ENCODE peak calls at places on chromosome 19, in seven cellular contexts. A is K562, I is GM12878, C is A549, G is SK-N-SH, Y is IMR-90, K is HepG2. R is an unnamed sample.

GRCh38 chr19:31555634-31556215 is 206.5 kb upstream of the TSHZ3 start:
- DNase-seq in A (no peak), G (peak; percentile 31), C (peak; percentile 13), K (no peak), Y (no peak), I (no peak), R (no peak)

GRCh38 chr19:1173160-1173844 is 766 bp downstream of the SBNO2 start:
- DNase-seq in Y (no peak), G (peak; percentile 67), C (no peak), A (peak; percentile 51), K (no peak), I (no peak), R (no peak)

GRCh38 chr19:7986321-7987083 is 18.9 kb downstream of the ELAVL1 start:
- DNase-seq in C (peak; percentile 35), I (no peak), A (no peak), K (no peak), Y (peak; percentile 82), G (no peak), R (no peak)

GRCh38 chr19:5572556-5573286 is 5.0 kb upstream of the TINCR start:
- DNase-seq in K (no peak), G (peak; percentile 15), I (no peak), C (peak; percentile 41), Y (no peak), A (no peak), R (no peak)

GRCh38 chr19:8366961-8367326 is 3.0 kb downstream of the ANGPTL4 start:
- DNase-seq in G (no peak), I (no peak), K (no peak), Y (no peak), A (no peak), C (no peak), R (no peak)

GRCh38 chr19:46081928-46082727 is 41.3 kb upstream of the IGFL4 start:
- DNase-seq in C (peak; percentile 75), K (peak; percentile 41), Y (peak; percentile 67), G (peak; percentile 63), I (peak; percentile 8), A (peak; percentile 33), R (no peak)

GRCh38 chr19:11856568-11857264 is 8.2 kb downstream of the ZNF439 start:
- DNase-seq in G (no peak), C (no peak), K (no peak), Y (no peak), I (no peak), A (no peak), R (no peak)

GRCh38 chr19:44552324-44552723 is 22.8 kb upstream of the CEACAM20 start:
- DNase-seq in A (peak; percentile 70), I (no peak), Y (no peak), G (peak; percentile 40), C (peak; percentile 81), K (peak; percentile 47), R (peak; percentile 95)

GRCh38 chr19:52993342-52994178 is 20.2 kb upstream of the ERVV-1 start:
- DNase-seq in A (peak; percentile 88), G (peak; percentile 94), I (no peak), C (peak; percentile 13), K (no peak), Y (peak; percentile 66), R (peak; percentile 95)

GRCh38 chr19:55141696-55142095 is 7.3 kb downstream of the TNNT1 start:
- DNase-seq in I (no peak), C (no peak), G (peak; percentile 35), K (no peak), A (no peak), Y (no peak), R (peak; percentile 69)

GRCh38 chr19:8302734-8303133 is 5.4 kb downstream of the CD320 start:
- DNase-seq in Y (no peak), I (no peak), G (no peak), C (no peak), A (no peak), K (no peak), R (no peak)

GRCh38 chr19:3479177-3479818 is 1.0 kb downstream of the SMIM24 start:
- DNase-seq in I (no peak), C (peak; percentile 66), G (peak; percentile 78), A (peak; percentile 96), Y (no peak), K (no peak), R (peak; percentile 69)

GRCh38 chr19:7677664-7678311 is 898 bp downstream of the MCEMP1 start:
- DNase-seq in K (peak; percentile 18), I (no peak), A (no peak), G (no peak), Y (no peak), C (no peak), R (no peak)

GRCh38 chr19:4575978-4576933 is 16.8 kb upstream of the SEMA6B start:
- DNase-seq in C (peak; percentile 72), K (peak; percentile 61), G (peak; percentile 85), I (no peak), Y (peak; percentile 27), A (peak; percentile 81), R (no peak)

GRCh38 chr19:4464815-4465581 is 7.1 kb upstream of the HDGFL2 start:
- DNase-seq in G (no peak), Y (no peak), I (no peak), C (no peak), K (no peak), A (no peak), R (no peak)

GRCh38 chr19:36030264-36031148 is 2.2 kb downstream of the CLIP3 start:
- DNase-seq in Y (peak; percentile 53), A (no peak), K (no peak), I (peak; percentile 23), C (peak; percentile 61), G (peak; percentile 34), R (no peak)

GRCh38 chr19:47490847-47491246 is 6.8 kb upstream of the KPTN start:
- DNase-seq in A (no peak), K (no peak), Y (no peak), I (no peak), G (no peak), C (no peak), R (no peak)

GRCh38 chr19:45498411-45499195 is at the start of gene PPM1N:
- DNase-seq in K (no peak), A (no peak), C (no peak), Y (peak; percentile 17), I (no peak), G (no peak), R (no peak)

GRCh38 chr19:15072930-15073647 is 8.9 kb upstream of the OR1I1 start:
- DNase-seq in C (no peak), G (no peak), K (peak; percentile 39), Y (no peak), I (no peak), A (no peak), R (peak; percentile 45)

GRCh38 chr19:34574704-34575103 is 93.1 kb downstream of the WTIP start:
- DNase-seq in G (no peak), Y (no peak), A (no peak), K (no peak), C (no peak), I (no peak), R (no peak)
- TF ChIP-seq RFX5 in G (no peak), Y (no peak), A (no peak), K (no peak), C (no peak), I (no peak), R (no peak)

DNA sequence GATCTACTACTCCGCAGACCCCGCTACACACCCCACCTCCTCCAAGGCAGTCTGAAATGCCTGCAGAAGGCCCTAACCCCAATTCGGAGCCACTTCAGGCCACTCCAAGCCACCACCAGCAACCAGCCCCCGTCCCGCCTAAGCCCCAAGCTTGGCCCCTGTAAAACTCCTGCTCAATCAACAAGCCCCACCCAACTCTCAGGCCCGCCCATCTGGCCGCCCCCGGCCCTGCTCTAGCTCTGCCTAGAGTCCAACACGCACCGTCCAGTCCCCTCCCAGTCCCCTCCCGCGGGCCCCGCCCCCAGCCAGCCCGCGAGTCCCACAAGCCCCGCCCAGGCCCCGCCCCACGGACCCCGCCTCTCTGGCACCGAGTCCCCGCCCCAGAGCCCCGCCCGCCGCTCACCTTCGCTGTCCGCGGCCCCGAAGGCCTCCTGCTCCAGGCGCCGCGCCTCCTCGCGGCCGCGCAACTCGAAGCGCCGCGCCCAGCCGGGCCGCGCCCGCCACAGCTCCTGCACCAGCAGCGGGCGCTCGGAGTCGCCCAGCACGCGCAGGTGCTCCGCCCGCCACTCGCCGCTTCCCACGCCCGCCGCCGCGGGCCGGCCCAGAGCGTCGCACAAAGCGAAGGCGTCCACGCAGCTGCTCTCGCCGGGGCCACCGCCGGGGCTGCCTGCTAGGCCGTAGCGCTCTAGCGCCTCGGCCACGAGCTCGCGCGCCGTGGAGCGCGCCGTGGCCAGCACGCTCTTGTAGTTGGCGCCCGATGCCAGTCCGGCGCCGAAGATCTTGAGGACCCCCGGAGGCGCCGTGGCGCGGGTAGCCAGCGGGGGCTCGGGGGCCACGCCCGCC is 1.6 kb downstream of the RASIP1 start:
- DNase-seq in I (peak; percentile 11), G (peak; percentile 100), A (peak; percentile 99), C (peak; percentile 95), Y (peak; percentile 65), K (peak; percentile 92), R (peak; percentile 99)
- TF ChIP-seq CTCF in I (peak; percentile 25), G (no peak), A (no peak), C (peak; percentile 92), Y (peak; percentile 44), K (peak; percentile 76), R (peak; percentile 48)

DNA sequence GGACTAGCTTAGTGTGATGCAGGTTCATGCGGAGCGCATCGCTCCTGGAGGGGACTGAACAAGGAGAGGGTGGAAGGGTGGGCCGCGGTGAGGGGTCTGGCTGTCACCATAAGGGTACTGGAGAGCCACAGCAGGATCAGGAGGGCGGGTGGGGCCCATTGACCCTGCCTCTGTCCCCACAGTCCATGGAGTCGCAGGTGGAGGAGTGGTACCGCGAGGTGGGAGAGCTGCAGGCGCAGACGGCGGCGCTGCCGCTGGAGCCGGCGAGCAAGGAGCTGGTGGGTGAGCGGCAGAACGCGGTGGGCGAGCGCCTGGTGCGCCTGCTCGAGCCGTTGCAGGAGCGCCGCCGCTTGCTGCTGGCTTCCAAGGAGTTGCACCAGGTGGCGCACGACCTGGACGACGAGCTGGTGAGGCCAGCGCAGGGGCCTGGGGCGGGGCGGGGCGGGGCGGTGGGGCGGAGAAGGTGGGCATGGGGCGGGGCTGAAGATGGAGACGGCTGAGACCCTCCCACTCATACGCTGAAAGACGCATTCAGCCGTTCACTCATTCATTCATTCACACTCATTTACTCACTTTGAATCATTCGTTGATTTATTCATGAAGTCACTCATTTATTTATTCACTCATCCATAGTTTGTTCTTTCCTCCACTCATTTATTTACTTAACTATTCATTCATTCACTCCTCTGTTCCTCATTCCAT is 27.5 kb upstream of the SHKBP1 start:
- DNase-seq in K (peak; percentile 49), Y (peak; percentile 39), A (peak; percentile 84), G (peak; percentile 95), C (peak; percentile 92), I (no peak), R (peak; percentile 73)
- TF ChIP-seq RFX5 in K (no peak), Y (no peak), A (no peak), G (no peak), C (no peak), I (no peak), R (no peak)

DNA sequence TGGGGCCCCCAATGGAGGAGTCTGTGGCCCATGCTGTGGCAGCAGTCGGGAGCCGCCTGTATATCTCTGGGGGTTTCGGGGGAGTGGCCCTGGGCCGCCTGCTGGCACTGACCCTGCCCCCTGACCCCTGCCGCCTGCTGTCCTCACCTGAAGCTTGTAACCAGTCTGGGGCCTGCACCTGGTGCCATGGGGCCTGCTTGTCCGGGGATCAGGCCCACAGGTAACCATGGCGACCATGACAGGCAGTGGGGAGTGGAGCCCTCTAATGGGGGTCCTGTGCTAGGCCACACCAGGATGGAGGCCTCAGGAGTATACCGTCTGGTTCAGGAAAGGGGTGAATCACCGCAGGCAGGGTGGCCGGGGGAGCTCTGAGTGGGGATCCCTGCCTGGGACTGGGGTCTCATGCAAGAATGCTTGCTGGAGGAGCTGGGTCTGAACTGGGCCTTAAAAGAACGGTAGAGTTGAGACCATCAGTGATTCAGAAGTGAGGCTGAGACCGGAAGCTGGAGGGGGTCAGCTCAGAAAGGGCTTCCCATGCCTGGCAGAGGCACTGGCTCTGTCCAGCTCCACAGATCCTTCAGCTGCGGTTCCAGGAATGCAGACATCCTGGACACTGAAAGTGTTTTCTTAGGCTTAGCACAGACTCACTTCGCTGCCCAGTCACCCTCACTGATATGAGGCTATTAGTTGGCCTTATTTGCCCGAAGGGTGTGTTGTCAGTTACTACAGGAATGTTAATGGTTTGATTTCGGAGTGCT is 29.1 kb downstream of the CNFN start:
- DNase-seq in G (peak; percentile 56), Y (no peak), C (no peak), K (no peak), I (no peak), A (peak; percentile 34), R (peak; percentile 76)
- TF ChIP-seq CTCF in G (no peak), Y (no peak), C (no peak), K (no peak), I (no peak), A (no peak), R (peak; percentile 50)

R was measured in H1.